ENCODE peak calls at places on chromosomes 11 and 22, in six cellular contexts. One of them, this sample, is unnamed.

GRCh38 chr11:129208863-129209262 is 16.7 kb upstream of the ARHGAP32 start:
- DNase-seq in HFF-Myc: no peak
- DNase-seq in cardiac muscle cell: no peak
- DNase-seq in H1: no peak
- DNase-seq in kidney: no peak
- DNase-seq in A673: no peak
- DNase-seq in this sample: no peak

GRCh38 chr22:46985507-46985882 is 223.0 kb downstream of the TBC1D22A start:
- DNase-seq in HFF-Myc: no peak
- DNase-seq in cardiac muscle cell: no peak
- DNase-seq in H1: no peak
- DNase-seq in kidney: no peak
- DNase-seq in A673: no peak
- DNase-seq in this sample: no peak

GRCh38 chr11:94880216-94880615 is 93.1 kb downstream of the CWC15 start:
- DNase-seq in HFF-Myc: no peak
- DNase-seq in cardiac muscle cell: no peak
- DNase-seq in H1: no peak
- DNase-seq in kidney: no peak
- DNase-seq in A673: no peak
- DNase-seq in this sample: no peak

GRCh38 chr11:37657645-37658044 is 1059.6 kb upstream of the RAG2 start:
- DNase-seq in HFF-Myc: peak
- DNase-seq in cardiac muscle cell: no peak
- DNase-seq in H1: no peak
- DNase-seq in kidney: no peak
- DNase-seq in A673: peak
- DNase-seq in this sample: no peak

GRCh38 chr11:115659061-115659963 is 155.1 kb upstream of the CADM1 start:
- DNase-seq in HFF-Myc: no peak
- DNase-seq in cardiac muscle cell: peak
- DNase-seq in H1: no peak
- DNase-seq in kidney: no peak
- DNase-seq in A673: peak
- DNase-seq in this sample: no peak

GRCh38 chr11:125275905-125276634 is 111.5 kb downstream of the PKNOX2 start:
- DNase-seq in HFF-Myc: no peak
- DNase-seq in cardiac muscle cell: no peak
- DNase-seq in H1: no peak
- DNase-seq in kidney: no peak
- DNase-seq in A673: no peak
- DNase-seq in this sample: no peak

GRCh38 chr22:35631597-35631996 is 14.5 kb upstream of the MB start:
- DNase-seq in HFF-Myc: no peak
- DNase-seq in cardiac muscle cell: peak
- DNase-seq in H1: peak
- DNase-seq in kidney: peak
- DNase-seq in A673: peak
- DNase-seq in this sample: no peak

GRCh38 chr11:45655347-45655756 is 10.1 kb downstream of the CHST1 start:
- DNase-seq in HFF-Myc: peak
- DNase-seq in cardiac muscle cell: peak
- DNase-seq in H1: peak
- DNase-seq in kidney: peak
- DNase-seq in A673: peak
- DNase-seq in this sample: peak

GRCh38 chr11:8906629-8907028 is 4.4 kb upstream of the AKIP1 start:
- DNase-seq in HFF-Myc: no peak
- DNase-seq in cardiac muscle cell: no peak
- DNase-seq in H1: no peak
- DNase-seq in kidney: no peak
- DNase-seq in A673: peak
- DNase-seq in this sample: no peak

GRCh38 chr11:27282141-27282590 is 80.8 kb downstream of the CCDC34 start:
- DNase-seq in HFF-Myc: peak
- DNase-seq in cardiac muscle cell: no peak
- DNase-seq in H1: no peak
- DNase-seq in kidney: peak
- DNase-seq in A673: no peak
- DNase-seq in this sample: peak

GRCh38 chr22:19994851-19995610 is 21.6 kb downstream of the ARVCF start:
- DNase-seq in HFF-Myc: no peak
- DNase-seq in cardiac muscle cell: no peak
- DNase-seq in H1: no peak
- DNase-seq in kidney: peak
- DNase-seq in A673: no peak
- DNase-seq in this sample: no peak

GRCh38 chr11:74672956-74673895 is 58.0 kb downstream of the CHRDL2 start:
- DNase-seq in HFF-Myc: peak
- DNase-seq in cardiac muscle cell: no peak
- DNase-seq in H1: no peak
- DNase-seq in kidney: peak
- DNase-seq in A673: peak
- DNase-seq in this sample: peak

GRCh38 chr11:74010306-74010981 is 1.6 kb upstream of the UCP3 start:
- DNase-seq in HFF-Myc: no peak
- DNase-seq in cardiac muscle cell: peak
- DNase-seq in H1: no peak
- DNase-seq in kidney: no peak
- DNase-seq in A673: no peak
- DNase-seq in this sample: no peak

GRCh38 chr11:86414032-86414431 is 39.3 kb downstream of the CCDC81 start:
- DNase-seq in HFF-Myc: no peak
- DNase-seq in cardiac muscle cell: no peak
- DNase-seq in H1: no peak
- DNase-seq in kidney: no peak
- DNase-seq in A673: no peak
- DNase-seq in this sample: no peak

GRCh38 chr11:76391039-76391438 is 9.9 kb downstream of the GVQW3 start:
- DNase-seq in HFF-Myc: no peak
- DNase-seq in cardiac muscle cell: no peak
- DNase-seq in H1: no peak
- DNase-seq in kidney: no peak
- DNase-seq in A673: no peak
- DNase-seq in this sample: no peak

GRCh38 chr11:62004473-62004872 is 37.0 kb upstream of the FTH1 start:
- DNase-seq in HFF-Myc: peak
- DNase-seq in cardiac muscle cell: no peak
- DNase-seq in H1: no peak
- DNase-seq in kidney: no peak
- DNase-seq in A673: no peak
- DNase-seq in this sample: peak

GRCh38 chr11:130653838-130654601 is 205.6 kb downstream of the ADAMTS15 start:
- DNase-seq in HFF-Myc: no peak
- DNase-seq in cardiac muscle cell: peak
- DNase-seq in H1: no peak
- DNase-seq in kidney: peak
- DNase-seq in A673: peak
- DNase-seq in this sample: no peak

GRCh38 chr11:73729594-73730206 is 31.2 kb downstream of the RAB6A start:
- DNase-seq in HFF-Myc: no peak
- DNase-seq in cardiac muscle cell: peak
- DNase-seq in H1: peak
- DNase-seq in kidney: no peak
- DNase-seq in A673: peak
- DNase-seq in this sample: no peak

DNA sequence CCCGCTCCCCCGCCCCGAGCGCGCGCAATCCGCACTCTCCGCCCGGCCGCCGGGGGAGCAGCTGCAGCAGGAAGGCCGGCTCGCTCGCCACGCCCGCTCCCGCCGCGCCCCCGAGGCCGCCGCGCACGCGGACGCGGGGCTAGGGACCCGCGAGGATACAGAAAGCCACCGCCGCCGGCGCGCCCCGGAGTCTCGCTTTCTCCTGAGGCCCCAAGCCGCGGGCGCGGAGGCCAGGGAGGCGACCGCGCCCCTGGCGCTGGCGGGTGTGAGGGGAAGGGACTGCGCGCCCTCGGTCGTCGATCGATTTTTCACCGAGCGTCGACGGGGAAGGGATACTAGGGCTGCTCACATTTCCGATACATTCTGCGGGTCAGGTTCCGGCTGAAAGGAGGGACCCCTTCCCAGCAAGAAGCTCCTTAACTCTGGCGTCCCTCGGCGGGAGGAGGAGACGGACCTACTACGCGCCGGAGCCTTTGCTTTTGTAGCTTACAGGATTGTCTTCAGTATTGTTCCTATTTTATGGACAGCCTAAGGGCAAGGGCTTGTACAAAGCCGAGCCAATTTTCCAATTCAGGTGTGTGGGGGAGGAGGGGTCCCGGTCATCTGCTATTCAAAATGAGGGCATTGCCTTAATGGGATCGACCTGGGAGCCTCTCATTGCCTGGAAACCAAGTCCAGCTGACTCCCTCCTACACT is 416 bp upstream of the GAB2 start:
- DNase-seq in HFF-Myc: no peak
- DNase-seq in cardiac muscle cell: peak
- DNase-seq in H1: no peak
- DNase-seq in kidney: peak
- DNase-seq in A673: peak
- DNase-seq in this sample: no peak
- TF ChIP-seq CTCF in HFF-Myc: no peak
- TF ChIP-seq CTCF in cardiac muscle cell: no peak
- TF ChIP-seq CTCF in H1: peak
- TF ChIP-seq CTCF in kidney: peak
- TF ChIP-seq CTCF in A673: no peak
- TF ChIP-seq CTCF in this sample: no peak

DNA sequence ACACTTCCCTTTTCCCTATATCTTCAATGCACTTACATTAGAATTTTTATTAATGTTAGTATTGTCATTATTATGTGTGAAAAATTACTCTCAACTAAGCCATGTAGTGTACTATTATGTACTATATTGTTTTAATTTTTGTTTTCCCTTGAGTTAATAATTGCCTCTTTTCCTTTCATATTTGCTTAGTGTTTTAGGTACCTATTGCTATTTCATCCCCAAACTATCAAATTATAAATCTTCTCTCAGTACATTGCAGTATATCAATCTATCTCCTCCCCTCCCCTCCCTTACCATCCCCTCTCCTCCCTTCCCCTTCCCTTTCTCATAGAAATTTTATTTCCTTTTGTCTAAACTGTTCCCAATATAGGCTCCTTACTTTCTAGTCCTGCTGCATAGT is 12.8 kb upstream of the TENM4 start:
- DNase-seq in HFF-Myc: no peak
- DNase-seq in cardiac muscle cell: no peak
- DNase-seq in H1: no peak
- DNase-seq in kidney: no peak
- DNase-seq in A673: no peak
- DNase-seq in this sample: no peak
- TF ChIP-seq CTCF in HFF-Myc: no peak
- TF ChIP-seq CTCF in cardiac muscle cell: no peak
- TF ChIP-seq CTCF in H1: no peak
- TF ChIP-seq CTCF in kidney: no peak
- TF ChIP-seq CTCF in A673: no peak
- TF ChIP-seq CTCF in this sample: no peak

GRCh38 chr22:37098976-37099577 is 10.4 kb downstream of the TMPRSS6 start:
- DNase-seq in HFF-Myc: no peak
- DNase-seq in cardiac muscle cell: no peak
- DNase-seq in H1: no peak
- DNase-seq in kidney: no peak
- DNase-seq in A673: no peak
- DNase-seq in this sample: no peak
- TF ChIP-seq CTCF in HFF-Myc: peak
- TF ChIP-seq CTCF in cardiac muscle cell: peak
- TF ChIP-seq CTCF in H1: peak
- TF ChIP-seq CTCF in kidney: no peak
- TF ChIP-seq CTCF in A673: peak
- TF ChIP-seq CTCF in this sample: no peak

GRCh38 chr22:27114186-27114585 is 456.8 kb downstream of the MIAT start:
- DNase-seq in HFF-Myc: no peak
- DNase-seq in cardiac muscle cell: no peak
- DNase-seq in H1: no peak
- DNase-seq in kidney: no peak
- DNase-seq in A673: no peak
- DNase-seq in this sample: no peak

GRCh38 chr22:27115410-27115809 is 458.0 kb downstream of the MIAT start:
- DNase-seq in HFF-Myc: no peak
- DNase-seq in cardiac muscle cell: no peak
- DNase-seq in H1: no peak
- DNase-seq in kidney: no peak
- DNase-seq in A673: no peak
- DNase-seq in this sample: no peak

GRCh38 chr22:27112273-27112672 is 454.9 kb downstream of the MIAT start:
- DNase-seq in HFF-Myc: no peak
- DNase-seq in cardiac muscle cell: no peak
- DNase-seq in H1: no peak
- DNase-seq in kidney: no peak
- DNase-seq in A673: no peak
- DNase-seq in this sample: no peak

GRCh38 chr22:27111796-27112195 is 454.4 kb downstream of the MIAT start:
- DNase-seq in HFF-Myc: no peak
- DNase-seq in cardiac muscle cell: no peak
- DNase-seq in H1: no peak
- DNase-seq in kidney: no peak
- DNase-seq in A673: no peak
- DNase-seq in this sample: no peak

DNA sequence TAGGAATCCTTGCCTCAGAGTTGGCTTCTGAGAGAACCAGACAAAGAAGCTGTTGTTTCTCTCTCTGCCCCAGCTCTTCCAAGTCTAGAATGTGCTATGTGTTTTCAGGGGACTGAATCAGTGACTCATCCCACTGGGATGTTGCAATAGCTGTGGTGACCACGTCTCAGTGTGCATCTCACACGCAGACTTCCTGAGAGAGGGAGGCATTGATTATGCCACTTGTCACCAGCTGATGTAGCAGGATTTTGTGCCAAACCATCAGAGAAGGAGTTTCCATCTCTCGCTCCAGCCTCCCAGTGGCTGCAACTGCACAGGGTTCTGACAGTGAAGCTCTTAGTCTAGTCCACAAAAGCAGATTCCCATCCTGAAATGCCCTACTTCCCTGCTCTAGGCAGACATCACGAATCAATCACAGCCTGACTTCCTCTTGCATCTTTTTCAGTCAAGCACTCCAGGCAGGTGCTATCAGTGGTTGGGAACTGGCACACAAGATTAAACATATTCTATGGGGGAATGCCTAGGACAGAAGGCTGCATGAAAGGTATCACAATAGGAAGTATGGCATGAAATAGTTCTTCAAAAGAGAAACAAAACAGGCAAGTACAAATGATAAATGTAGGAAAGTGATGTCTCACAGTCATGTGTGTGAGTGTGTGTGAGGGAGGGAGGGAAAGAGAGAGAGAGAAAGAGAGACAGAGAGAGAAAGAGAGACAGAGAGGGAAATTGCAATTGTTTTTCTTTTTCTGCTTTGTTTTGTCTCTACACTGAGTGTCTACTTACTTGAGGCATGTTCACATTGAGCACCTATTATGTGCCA is 456.0 kb downstream of the MIAT start:
- DNase-seq in HFF-Myc: peak
- DNase-seq in cardiac muscle cell: no peak
- DNase-seq in H1: no peak
- DNase-seq in kidney: no peak
- DNase-seq in A673: peak
- DNase-seq in this sample: peak
- TF ChIP-seq CTCF in HFF-Myc: no peak
- TF ChIP-seq CTCF in cardiac muscle cell: no peak
- TF ChIP-seq CTCF in H1: no peak
- TF ChIP-seq CTCF in kidney: no peak
- TF ChIP-seq CTCF in A673: no peak
- TF ChIP-seq CTCF in this sample: peak

This sample was measured in AG09319.